ENCODE peak calls at places on chromosomes 6 and 20, in seven cellular contexts. P, J, R, E, C, H and T are unnamed samples.

GRCh38 chr6:75094614-75095321 is 111.1 kb downstream of the COL12A1 start:
- DNase-seq in P (no peak), J (no peak), R (no peak), E (peak; percentile 84), C (peak; percentile 66), H (no peak), T (no peak)

GRCh38 chr6:43282060-43282459 is 16.0 kb upstream of the SLC22A7 start:
- DNase-seq in P (no peak), J (no peak), R (no peak), E (no peak), C (no peak), H (no peak), T (no peak)

GRCh38 chr20:58544891-58545290 is 29.7 kb upstream of the APCDD1L start:
- DNase-seq in P (no peak), J (no peak), R (no peak), E (no peak), C (no peak), H (no peak), T (no peak)

GRCh38 chr20:48180039-48180438 is 394.8 kb upstream of the SULF2 start:
- DNase-seq in P (no peak), J (no peak), R (no peak), E (no peak), C (peak; percentile 42), H (no peak), T (no peak)

GRCh38 chr20:50783903-50784302 is 11.0 kb upstream of the BCAS4 start:
- DNase-seq in P (no peak), J (no peak), R (no peak), E (no peak), C (no peak), H (no peak), T (no peak)

GRCh38 chr20:43868091-43868490 is 46.6 kb upstream of the TOX2 start:
- DNase-seq in P (no peak), J (no peak), R (no peak), E (no peak), C (no peak), H (no peak), T (no peak)

GRCh38 chr20:33305591-33306057 is 22.6 kb downstream of the BPIFB1 start:
- DNase-seq in P (no peak), J (no peak), R (no peak), E (no peak), C (peak; percentile 78), H (no peak), T (peak; percentile 32)

GRCh38 chr6:90411292-90411781 is 114.7 kb upstream of the BACH2 start:
- DNase-seq in P (no peak), J (peak; percentile 52), R (no peak), E (no peak), C (no peak), H (no peak), T (peak; percentile 98)

GRCh38 chr20:54633903-54634302 is 158.5 kb downstream of the DOK5 start:
- DNase-seq in P (no peak), J (peak; percentile 15), R (no peak), E (no peak), C (no peak), H (no peak), T (no peak)

GRCh38 chr6:167119680-167120556 is 3.0 kb upstream of the CCR6 start:
- DNase-seq in P (no peak), J (no peak), R (no peak), E (no peak), C (no peak), H (peak; percentile 7), T (no peak)

GRCh38 chr6:34248198-34248726 is 544 bp downstream of the SMIM29 start:
- DNase-seq in P (no peak), J (no peak), R (peak; percentile 63), E (peak; percentile 34), C (peak; percentile 58), H (no peak), T (peak; percentile 39)